ENCODE peak calls at places on chromosomes 1 and 21, in eight cellular contexts. K is stimulated activated CD4-positive, alpha-beta T cell treated with anti-CD3 and anti-CD28 coated beads, Interleukin-15, amount 100 ng/mL, for 1 hour; F is body of pancreas; I is progenitor cell of endocrine pancreas; B is NT2/D1; Q is EH; U is NCI-H510A treated with DMSO at 0.1 percent for 48 hours; W is left ventricle myocardium superior. O is an unnamed sample.

GRCh38 chr21:42245348-42246185 is 26.6 kb downstream of the ABCG1 start:
- DNase-seq in W (no peak), K (no peak), I (no peak), F (no peak), Q (no peak), U (peak), B (no peak), O (no peak)

GRCh38 chr1:183783896-183784637 is 20.9 kb upstream of the RGL1 start:
- DNase-seq in I (no peak), K (no peak), Q (peak), B (no peak), F (peak), W (peak), U (no peak), O (peak)

GRCh38 chr1:70247768-70248167 is 26.6 kb downstream of the SRSF11 start:
- DNase-seq in F (no peak), Q (peak), U (no peak), B (no peak), W (no peak), I (no peak), K (no peak), O (no peak)

GRCh38 chr1:202951437-202951836 is 6.7 kb downstream of the ADIPOR1 start:
- DNase-seq in W (no peak), K (no peak), F (no peak), Q (peak), U (no peak), B (no peak), I (no peak), O (no peak)

GRCh38 chr1:11847667-11848445 is at the start of gene NPPA:
- DNase-seq in U (peak), W (no peak), Q (peak), F (no peak), B (no peak), K (no peak), I (no peak), O (no peak)

GRCh38 chr1:41870076-41870562 is 48.6 kb downstream of the HIVEP3 start:
- DNase-seq in B (no peak), Q (peak), F (no peak), W (no peak), K (no peak), I (no peak), U (no peak), O (peak)

GRCh38 chr1:233788687-233789086 is 115.8 kb upstream of the SLC35F3 start:
- DNase-seq in Q (no peak), U (no peak), F (no peak), B (no peak), K (no peak), I (no peak), W (no peak), O (no peak)

GRCh38 chr1:52127181-52128175 is 14.4 kb upstream of the ZFYVE9 start:
- DNase-seq in Q (peak), F (peak), B (no peak), U (peak), I (no peak), K (no peak), W (no peak), O (peak)

GRCh38 chr1:115136106-115136505 is 46.8 kb upstream of the TSPAN2 start:
- DNase-seq in W (no peak), B (no peak), I (no peak), F (no peak), Q (no peak), U (no peak), K (no peak), O (peak)

GRCh38 chr21:44024895-44025353 is 12.8 kb downstream of the TRAPPC10 start:
- DNase-seq in W (peak), K (no peak), I (no peak), B (no peak), F (peak), Q (peak), U (no peak), O (peak)

GRCh38 chr1:47663286-47663685 is 225.4 kb downstream of the FOXD2 start:
- DNase-seq in K (no peak), W (no peak), Q (no peak), I (no peak), B (no peak), U (no peak), F (no peak), O (no peak)

GRCh38 chr1:87330201-87330953 is 1.7 kb downstream of the LMO4 start:
- DNase-seq in F (peak), U (peak), B (peak), W (peak), K (no peak), I (no peak), Q (peak), O (peak)

GRCh38 chr1:175364424-175365076 is 172.0 kb upstream of the KIAA0040 start:
- DNase-seq in U (no peak), F (no peak), B (no peak), I (no peak), K (no peak), W (no peak), Q (no peak), O (no peak)

GRCh38 chr1:67431156-67431765 is 1.1 kb upstream of the SERBP1 start:
- DNase-seq in I (no peak), B (no peak), Q (no peak), F (no peak), K (no peak), W (no peak), U (no peak), O (no peak)

GRCh38 chr1:115604508-115604907 is 37.3 kb upstream of the VANGL1 start:
- DNase-seq in Q (no peak), F (no peak), I (no peak), U (no peak), K (no peak), B (no peak), W (no peak), O (no peak)

GRCh38 chr1:58813361-58813760 is 29.5 kb upstream of the JUN start:
- DNase-seq in K (no peak), U (no peak), B (no peak), F (no peak), W (no peak), Q (peak), I (no peak), O (no peak)

GRCh38 chr1:181151378-181152326 is 63.2 kb downstream of the IER5 start:
- DNase-seq in I (no peak), K (no peak), F (no peak), U (no peak), B (no peak), W (no peak), Q (peak), O (peak)

GRCh38 chr1:87295720-87296119 is 33.0 kb upstream of the LMO4 start:
- DNase-seq in W (no peak), F (no peak), Q (no peak), U (no peak), K (no peak), B (no peak), I (no peak), O (no peak)

GRCh38 chr21:29360799-29361765 is 62.4 kb downstream of the BACH1 start:
- DNase-seq in K (no peak), F (peak), Q (no peak), U (peak), I (no peak), B (no peak), W (no peak), O (no peak)

GRCh38 chr1:41452704-41453350 is 31.7 kb downstream of the EDN2 start:
- DNase-seq in U (no peak), K (no peak), W (no peak), I (no peak), Q (no peak), F (no peak), B (no peak), O (no peak)

GRCh38 chr1:29120367-29120766 is 3.3 kb downstream of the TMEM200B start:
- DNase-seq in U (no peak), I (no peak), B (no peak), W (no peak), Q (no peak), F (no peak), K (no peak), O (no peak)